ENCODE peak calls at places on chromosomes 1 and 21, in four cellular contexts. N, Y, F and T are unnamed samples.

GRCh38 chr1:218705391-218705790 is 360.3 kb downstream of the TGFB2 start:
- DNase-seq in Y (no peak), F (no peak), N (no peak), T (no peak)

GRCh38 chr1:203085528-203086406 is at the start of gene MYOG:
- DNase-seq in F (no peak), Y (no peak), N (no peak), T (no peak)

GRCh38 chr1:199931666-199932377 is 95.7 kb upstream of the NR5A2 start:
- DNase-seq in N (no peak), Y (no peak), F (peak), T (peak)

GRCh38 chr1:111366256-111366655 is 61.3 kb downstream of the OVGP1 start:
- DNase-seq in Y (no peak), N (no peak), F (no peak), T (no peak)

GRCh38 chr21:30839304-30839703 is 9.7 kb upstream of the KRTAP7-1 start:
- DNase-seq in F (peak), N (no peak), Y (no peak), T (peak)

GRCh38 chr1:177032434-177032833 is 132.1 kb downstream of the ASTN1 start:
- DNase-seq in N (no peak), Y (no peak), F (no peak), T (no peak)

GRCh38 chr1:12775443-12775842 is 1.9 kb downstream of the PRAMEF12 start:
- DNase-seq in F (no peak), Y (no peak), N (no peak), T (no peak)

GRCh38 chr1:66450043-66450514 is 83.9 kb upstream of the SGIP1 start:
- DNase-seq in F (no peak), Y (no peak), N (no peak), T (no peak)

GRCh38 chr1:3544050-3544977 is 67.0 kb downstream of the MEGF6 start:
- DNase-seq in Y (no peak), F (no peak), N (no peak), T (no peak)

GRCh38 chr1:153968400-153968799 is 698 bp downstream of the CREB3L4 start:
- DNase-seq in N (no peak), Y (no peak), F (no peak), T (no peak)

GRCh38 chr1:55378582-55378981 is 163.4 kb upstream of the USP24 start:
- DNase-seq in N (no peak), Y (peak), F (peak), T (peak)

GRCh38 chr1:26829214-26829911 is 2.9 kb downstream of the ZDHHC18 start:
- DNase-seq in Y (no peak), N (no peak), F (no peak), T (no peak)

GRCh38 chr1:201476670-201477344 is 7.8 kb upstream of the PHLDA3 start:
- DNase-seq in Y (no peak), F (no peak), N (no peak), T (no peak)

GRCh38 chr1:30242722-30243465 is 480.5 kb downstream of the MATN1 start:
- DNase-seq in F (no peak), Y (no peak), N (no peak), T (no peak)

GRCh38 chr1:119885903-119886783 is 10.2 kb downstream of the ADAM30 start:
- DNase-seq in N (peak), F (peak), Y (peak), T (peak)

GRCh38 chr1:178417858-178418257 is 78.9 kb downstream of the CLEC20A start:
- DNase-seq in N (no peak), F (no peak), Y (no peak), T (no peak)

GRCh38 chr1:211577826-211578639 is 928 bp downstream of the SLC30A1 start:
- DNase-seq in N (peak), F (peak), Y (peak), T (peak)

GRCh38 chr1:156852414-156852874 is 6.5 kb downstream of the INSRR start:
- DNase-seq in Y (no peak), F (peak), N (peak), T (no peak)

GRCh38 chr1:231612393-231613089 is 14.0 kb upstream of the DISC1 start:
- DNase-seq in F (peak), N (no peak), Y (no peak), T (no peak)

GRCh38 chr1:181149326-181150000 is 61.0 kb downstream of the IER5 start:
- DNase-seq in F (peak), N (no peak), Y (no peak), T (peak)

GRCh38 chr1:220330265-220330664 is 58.0 kb upstream of the RAB3GAP2 start:
- DNase-seq in F (no peak), N (no peak), Y (no peak), T (no peak)

GRCh38 chr21:43195131-43196021 is 26.6 kb downstream of the CRYAA start:
- DNase-seq in F (no peak), N (peak), Y (no peak), T (no peak)

GRCh38 chr1:70819785-70820184 is 227.8 kb downstream of the PTGER3 start:
- DNase-seq in Y (no peak), F (no peak), N (no peak), T (no peak)

GRCh38 chr1:29550119-29550841 is 314.0 kb downstream of the PTPRU start:
- DNase-seq in N (no peak), Y (no peak), F (no peak), T (peak)

GRCh38 chr1:66267211-66267940 is 266.6 kb upstream of the SGIP1 start:
- DNase-seq in N (no peak), F (no peak), Y (no peak), T (no peak)

GRCh38 chr1:196650403-196650802 is 1.4 kb upstream of the CFH start:
- DNase-seq in N (no peak), F (no peak), Y (no peak), T (peak)

GRCh38 chr21:29416268-29416667 is 117.5 kb downstream of the BACH1 start:
- DNase-seq in F (no peak), Y (no peak), N (no peak), T (no peak)

GRCh38 chr1:187933562-187934419 is 1105.0 kb downstream of the PLA2G4A start:
- DNase-seq in Y (no peak), F (no peak), N (no peak), T (no peak)

GRCh38 chr1:27142464-27142863 is 12.5 kb downstream of the SLC9A1 start:
- DNase-seq in F (no peak), N (no peak), Y (no peak), T (no peak)

GRCh38 chr1:168371477-168371876 is 90.8 kb downstream of the TBX19 start:
- DNase-seq in Y (no peak), N (no peak), F (no peak), T (no peak)

GRCh38 chr1:207825719-207826556 is 74.1 kb downstream of the CD46 start:
- DNase-seq in F (peak), N (no peak), Y (peak), T (no peak)

GRCh38 chr1:162351443-162351842 is 25.2 kb downstream of the SPATA46 start:
- DNase-seq in Y (no peak), F (no peak), N (no peak), T (no peak)

GRCh38 chr1:6872573-6873261 is 87.5 kb downstream of the CAMTA1 start:
- DNase-seq in Y (no peak), F (no peak), N (no peak), T (no peak)

GRCh38 chr21:16473965-16474364 is 744.2 kb downstream of the USP25 start:
- DNase-seq in Y (no peak), N (no peak), F (no peak), T (no peak)

GRCh38 chr1:232853994-232854532 is 48.8 kb downstream of the MAP10 start:
- DNase-seq in F (no peak), Y (no peak), N (no peak), T (no peak)

GRCh38 chr1:62621907-62622306 is 24.6 kb downstream of the ANGPTL3 start:
- DNase-seq in Y (peak), N (no peak), F (no peak), T (no peak)

GRCh38 chr1:85935234-85935633 is 221.3 kb downstream of the COL24A1 start:
- DNase-seq in N (no peak), F (no peak), Y (no peak), T (no peak)

GRCh38 chr1:2469103-2469940 is 6.8 kb upstream of the PLCH2 start:
- DNase-seq in Y (no peak), F (no peak), N (no peak), T (no peak)

DNA sequence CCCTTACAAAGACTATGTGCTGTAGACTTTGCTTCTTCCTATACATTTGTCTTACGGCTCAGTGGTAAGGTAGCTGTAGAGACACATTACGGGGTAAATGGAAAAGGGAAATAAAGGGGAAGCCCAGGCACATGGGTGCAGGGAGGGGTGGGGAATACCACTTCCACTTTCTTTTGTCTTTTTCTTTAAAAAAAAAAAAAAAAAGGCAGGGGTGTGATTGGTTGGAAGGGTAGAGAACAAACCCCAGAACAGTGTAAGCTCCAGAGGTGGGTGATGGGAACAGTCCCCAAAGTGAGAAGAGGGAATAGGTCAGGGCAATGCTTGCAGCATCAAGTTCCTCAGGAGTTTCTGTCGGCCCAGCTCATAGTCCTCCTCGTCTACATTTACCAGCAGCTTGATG is 3.9 kb downstream of the NIT1 start:
- DNase-seq in Y (no peak), N (no peak), F (no peak), T (no peak)
- TF ChIP-seq POLR2AphosphoS5 in Y (no peak), N (no peak), F (no peak), T (no peak)

GRCh38 chr1:174160109-174160473 is 771 bp downstream of the RABGAP1L start:
- DNase-seq in F (peak), Y (peak), N (no peak), T (peak)
- TF ChIP-seq POLR2AphosphoS5 in F (no peak), Y (no peak), N (no peak), T (no peak)

DNA sequence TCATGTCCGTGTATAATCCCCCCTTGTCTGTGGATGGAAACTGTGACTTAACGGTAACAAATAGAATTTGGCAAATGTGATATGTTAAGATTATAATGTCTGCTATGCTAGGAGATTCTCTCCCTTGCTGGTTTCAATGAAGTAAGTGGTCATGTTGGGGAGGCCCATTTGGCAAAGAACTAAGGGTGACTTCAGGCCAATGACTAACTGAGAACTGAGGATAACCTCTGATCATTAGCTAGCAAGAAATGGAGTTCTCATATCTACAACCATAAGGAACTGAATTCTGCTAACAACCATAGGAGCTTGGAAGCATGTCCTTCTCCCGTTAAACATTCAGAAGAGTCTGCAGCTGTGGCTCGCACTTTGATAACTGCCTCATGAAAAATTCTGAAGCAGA is 2.3 kb downstream of the IFI44L start:
- DNase-seq in N (no peak), F (no peak), Y (no peak), T (no peak)
- TF ChIP-seq POLR2AphosphoS5 in N (no peak), F (no peak), Y (no peak), T (no peak)

GRCh38 chr21:14585122-14585521 is 39.0 kb upstream of the SAMSN1 start:
- DNase-seq in N (no peak), F (no peak), Y (no peak), T (no peak)
- TF ChIP-seq POLR2AphosphoS5 in N (no peak), F (no peak), Y (no peak), T (no peak)

GRCh38 chr1:97356309-97356708 is 564.5 kb downstream of the DPYD start:
- DNase-seq in Y (no peak), F (no peak), N (no peak), T (no peak)
- TF ChIP-seq POLR2AphosphoS5 in Y (no peak), F (no peak), N (no peak), T (no peak)

GRCh38 chr1:227357229-227358078 is 39.2 kb upstream of the CDC42BPA start:
- DNase-seq in N (no peak), F (peak), Y (no peak), T (peak)
- TF ChIP-seq POLR2AphosphoS5 in N (no peak), F (no peak), Y (no peak), T (no peak)

DNA sequence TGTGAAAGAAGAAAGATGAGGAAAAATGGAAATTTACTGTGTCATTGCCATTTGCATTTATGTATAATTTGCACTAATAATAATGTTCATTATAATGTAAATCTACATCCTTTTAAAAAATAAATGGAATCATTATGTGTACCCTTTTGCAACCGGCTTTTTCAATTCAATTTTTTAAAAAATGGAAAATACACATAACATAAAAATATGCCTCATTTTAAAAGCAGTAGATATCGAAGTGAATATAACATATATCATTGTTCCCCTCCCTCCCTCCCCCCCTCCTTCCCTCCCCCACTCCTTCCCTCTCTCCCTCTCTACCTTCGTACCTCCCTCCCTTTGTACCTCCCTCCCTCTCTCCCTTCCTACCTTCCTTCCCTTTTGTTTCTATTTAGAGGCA is 33.0 kb downstream of the UBE4B start:
- DNase-seq in Y (no peak), N (no peak), F (no peak), T (no peak)
- TF ChIP-seq POLR2AphosphoS5 in Y (no peak), N (no peak), F (no peak), T (no peak)

GRCh38 chr1:21874778-21875547 is 62.1 kb downstream of the HSPG2 start:
- DNase-seq in N (no peak), Y (no peak), F (no peak), T (no peak)
- TF ChIP-seq POLR2AphosphoS5 in N (no peak), Y (no peak), F (no peak), T (no peak)

GRCh38 chr21:45468051-45468970 is 63.3 kb downstream of the COL18A1 start:
- DNase-seq in F (no peak), Y (no peak), N (no peak), T (no peak)
- TF ChIP-seq POLR2AphosphoS5 in F (no peak), Y (no peak), N (no peak), T (no peak)

DNA sequence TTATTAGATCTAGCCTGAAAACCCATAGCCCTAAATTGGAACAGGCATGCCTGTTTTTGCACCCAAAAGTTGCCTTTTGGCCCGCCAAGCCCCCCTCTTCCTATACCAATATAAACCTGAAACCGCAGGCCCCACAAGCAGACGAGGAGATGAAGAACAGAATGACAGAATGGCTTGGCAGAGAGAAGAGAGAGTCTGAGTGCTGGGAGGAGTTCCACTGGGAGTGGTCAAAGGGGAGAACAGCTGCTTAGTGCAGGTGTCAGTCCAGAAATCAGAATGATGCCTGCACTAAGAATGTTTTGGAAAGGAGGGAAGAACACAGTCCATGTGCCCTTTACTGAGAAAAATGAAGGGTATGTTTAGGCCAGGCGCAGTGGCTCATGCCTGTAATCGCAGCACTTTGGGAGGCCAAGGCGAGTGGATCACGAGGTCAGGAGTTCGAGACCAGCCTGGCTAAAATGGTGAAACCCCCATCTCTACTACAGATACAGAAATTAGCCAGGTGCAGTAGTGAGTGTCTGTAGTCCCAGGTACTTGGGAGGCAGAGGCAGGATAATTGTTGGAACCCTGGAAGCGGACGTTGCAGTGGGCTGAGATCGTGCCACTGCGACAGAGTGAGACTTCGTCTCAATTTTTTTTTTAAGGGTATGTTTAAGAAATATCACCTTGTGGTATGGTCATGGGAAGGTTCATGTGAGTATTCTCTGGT is 9.4 kb downstream of the DYRK1A start:
- DNase-seq in N (no peak), Y (no peak), F (no peak), T (no peak)
- TF ChIP-seq POLR2AphosphoS5 in N (no peak), Y (no peak), F (no peak), T (no peak)